ENCODE peak calls at places on chromosomes 3 and 15, in ten cellular contexts. F is omental fat pad; W is NCI-H2081; B is activated CD8-positive, alpha-beta memory T cell treated with anti-CD3 and anti-CD28 coated beads, Interleukin-2, amount 50 U/mL, for 48 hours; I is T-cell; T is T-helper 2 cell; U is NCI-H1694; J is T1000; L is stimulated activated CD8-positive, alpha-beta memory T cell treated with anti-CD3 and anti-CD28 coated beads, Interleukin-7, amount 100 ng/mL, for 48 hours; H is left cardiac atrium. G is an unnamed sample.

GRCh38 chr3:76063019-76063418 is 277.7 kb upstream of the ZNF717 start:
- DNase-seq in F (no peak), W (no peak), B (no peak), I (no peak), T (no peak), U (no peak), J (peak; percentile 43), L (no peak), H (no peak), G (no peak)

GRCh38 chr3:108202834-108203233 is 19.4 kb downstream of the IFT57 start:
- DNase-seq in F (no peak), W (no peak), B (no peak), I (no peak), T (no peak), U (no peak), J (no peak), L (no peak), H (no peak), G (no peak)

GRCh38 chr3:129357616-129358015 is 70.8 kb downstream of the EFCAB12 start:
- DNase-seq in F (no peak), W (no peak), B (no peak), I (no peak), T (no peak), U (no peak), J (no peak), L (no peak), H (no peak), G (no peak)

GRCh38 chr3:167941234-167941995 is 154.3 kb downstream of the GOLIM4 start:
- DNase-seq in F (no peak), W (no peak), B (no peak), I (no peak), T (no peak), U (no peak), J (peak; percentile 10), L (no peak), H (no peak), G (no peak)

GRCh38 chr3:146503459-146504202 is 34.3 kb upstream of the PLSCR2 start:
- DNase-seq in F (no peak), W (peak; percentile 33), B (no peak), I (no peak), T (no peak), U (no peak), J (peak; percentile 43), L (peak; percentile 13), H (no peak), G (peak; percentile 9)

GRCh38 chr3:46271209-46271608 is 28.9 kb downstream of the CCR3 start:
- DNase-seq in F (no peak), W (no peak), B (no peak), I (no peak), T (no peak), U (no peak), J (no peak), L (no peak), H (no peak), G (no peak)

GRCh38 chr3:72523409-72524172 is 324.7 kb downstream of the SHQ1 start:
- DNase-seq in F (no peak), W (no peak), B (no peak), I (no peak), T (no peak), U (no peak), J (no peak), L (no peak), H (peak; percentile 46), G (no peak)

GRCh38 chr3:137770821-137771399 is 6.8 kb downstream of the SOX14 start:
- DNase-seq in F (no peak), W (no peak), B (peak; percentile 53), I (no peak), T (no peak), U (no peak), J (no peak), L (no peak), H (no peak), G (no peak)

GRCh38 chr3:57078366-57079220 is 18.1 kb downstream of the SPATA12 start:
- DNase-seq in F (no peak), W (no peak), B (peak; percentile 63), I (no peak), T (no peak), U (no peak), J (peak; percentile 16), L (no peak), H (peak; percentile 56), G (no peak)

GRCh38 chr3:97821413-97821809 is 400 bp upstream of the CRYBG3 start:
- DNase-seq in F (no peak), W (peak; percentile 42), B (peak; percentile 77), I (peak; percentile 45), T (peak; percentile 21), U (no peak), J (no peak), L (peak; percentile 24), H (no peak), G (no peak)

GRCh38 chr15:78211189-78211921 is 23.0 kb downstream of the ACSBG1 start:
- DNase-seq in F (no peak), W (no peak), B (no peak), I (no peak), T (no peak), U (no peak), J (no peak), L (no peak), H (no peak), G (no peak)

GRCh38 chr3:143000525-143000924 is 845 bp upstream of the U2SURP start:
- DNase-seq in F (no peak), W (no peak), B (no peak), I (no peak), T (no peak), U (no peak), J (no peak), L (no peak), H (no peak), G (no peak)

GRCh38 chr15:77630956-77631789 is 1.5 kb downstream of the LINGO1 start:
- DNase-seq in F (no peak), W (no peak), B (no peak), I (no peak), T (no peak), U (no peak), J (no peak), L (no peak), H (no peak), G (no peak)

GRCh38 chr15:66287461-66288055 is 5.8 kb upstream of the DIS3L start:
- DNase-seq in F (no peak), W (peak; percentile 24), B (no peak), I (no peak), T (no peak), U (peak; percentile 19), J (no peak), L (no peak), H (no peak), G (peak; percentile 44)

GRCh38 chr15:99443056-99443756 is 122.6 kb upstream of the MEF2A start:
- DNase-seq in F (no peak), W (no peak), B (no peak), I (no peak), T (no peak), U (no peak), J (no peak), L (no peak), H (no peak), G (no peak)

GRCh38 chr3:151445283-151446001 is 15.4 kb downstream of the IGSF10 start:
- DNase-seq in F (no peak), W (no peak), B (no peak), I (no peak), T (no peak), U (no peak), J (peak; percentile 15), L (no peak), H (peak; percentile 38), G (no peak)

GRCh38 chr15:42819781-42820180 is 82.9 kb upstream of the CDAN1 start:
- DNase-seq in F (no peak), W (no peak), B (no peak), I (no peak), T (no peak), U (no peak), J (no peak), L (no peak), H (no peak), G (no peak)

GRCh38 chr3:31407665-31408064 is 125.1 kb upstream of the STT3B start:
- DNase-seq in F (no peak), W (no peak), B (no peak), I (no peak), T (no peak), U (no peak), J (no peak), L (no peak), H (no peak), G (no peak)

GRCh38 chr15:70432924-70433500 is 330.3 kb downstream of the UACA start:
- DNase-seq in F (no peak), W (no peak), B (no peak), I (no peak), T (no peak), U (no peak), J (no peak), L (no peak), H (no peak), G (no peak)

GRCh38 chr3:169699536-169700050 is 36.1 kb upstream of the MECOM start:
- DNase-seq in F (no peak), W (no peak), B (no peak), I (no peak), T (no peak), U (no peak), J (no peak), L (no peak), H (peak; percentile 89), G (no peak)

GRCh38 chr3:124035463-124036121 is 43.7 kb upstream of the ROPN1 start:
- DNase-seq in F (no peak), W (no peak), B (no peak), I (no peak), T (no peak), U (no peak), J (no peak), L (no peak), H (no peak), G (no peak)

GRCh38 chr3:43499256-43499655 is 122.6 kb downstream of the ANO10 start:
- DNase-seq in F (no peak), W (no peak), B (no peak), I (no peak), T (no peak), U (no peak), J (no peak), L (no peak), H (no peak), G (no peak)

GRCh38 chr15:29849716-29850115 is 27.4 kb upstream of the TJP1 start:
- DNase-seq in F (no peak), W (no peak), B (no peak), I (no peak), T (no peak), U (no peak), J (no peak), L (no peak), H (no peak), G (no peak)

GRCh38 chr3:119913021-119913420 is 131.1 kb downstream of the NR1I2 start:
- DNase-seq in F (no peak), W (no peak), B (no peak), I (no peak), T (no peak), U (no peak), J (no peak), L (no peak), H (no peak), G (no peak)

GRCh38 chr3:189457201-189457607 is 174.0 kb upstream of the TP63 start:
- DNase-seq in F (no peak), W (no peak), B (no peak), I (no peak), T (no peak), U (no peak), J (no peak), L (no peak), H (no peak), G (no peak)